ENCODE peak calls at places on chromosome 7, in ten cellular contexts. J is heart right ventricle, U is testis, H is HCT116, R is heart left ventricle, W is spleen, I is aorta, N is tibial nerve, B is HAP-1, D is brain microvascular endothelial cell. O is an unnamed sample.

GRCh38 chr7:106284516-106285050 is at the start of gene NAMPT:
- DNase-seq in U (peak; percentile 41), D (no peak), H (no peak), J (peak; percentile 48), B (peak; percentile 30), R (peak; percentile 53), I (peak; percentile 87), N (peak; percentile 20), W (no peak), O (peak; percentile 86)

GRCh38 chr7:127726481-127726880 is 74.5 kb downstream of the SND1 start:
- DNase-seq in W (no peak), J (no peak), H (no peak), D (no peak), N (no peak), U (no peak), I (no peak), B (no peak), R (no peak), O (no peak)

GRCh38 chr7:92446869-92447238 is 428 bp upstream of the GATAD1 start:
- DNase-seq in J (no peak), D (no peak), N (no peak), B (no peak), U (peak; percentile 20), W (peak; percentile 81), R (no peak), I (no peak), H (no peak), O (no peak)

GRCh38 chr7:104982308-104982755 is 31.7 kb upstream of the KMT2E start:
- DNase-seq in R (no peak), B (no peak), N (no peak), I (no peak), J (no peak), U (no peak), W (no peak), D (no peak), H (no peak), O (no peak)

GRCh38 chr7:69537691-69538090 is 60.6 kb upstream of the AUTS2 start:
- DNase-seq in R (no peak), J (no peak), I (no peak), U (no peak), D (no peak), H (no peak), W (no peak), N (no peak), B (no peak), O (no peak)

GRCh38 chr7:130721486-130722277 is 12.3 kb downstream of the KLF14 start:
- DNase-seq in W (peak; percentile 76), U (peak; percentile 90), N (peak; percentile 24), R (peak; percentile 83), B (no peak), I (peak; percentile 85), J (peak; percentile 82), H (peak; percentile 70), D (peak; percentile 85), O (peak; percentile 40)

GRCh38 chr7:130141161-130141857 is 63.9 kb downstream of the TMEM209 start:
- DNase-seq in U (peak; percentile 72), N (peak; percentile 58), D (peak; percentile 69), R (peak; percentile 71), H (no peak), W (peak; percentile 92), B (no peak), I (peak; percentile 88), J (peak; percentile 71), O (peak; percentile 95)

GRCh38 chr7:90958669-90959068 is 305.6 kb upstream of the FZD1 start:
- DNase-seq in U (no peak), R (no peak), I (no peak), N (no peak), J (peak; percentile 13), W (no peak), H (no peak), D (peak; percentile 40), B (no peak), O (no peak)

GRCh38 chr7:154857240-154857639 is 145.7 kb downstream of the PAXIP1 start:
- DNase-seq in J (no peak), B (no peak), W (no peak), R (no peak), I (no peak), N (no peak), U (no peak), H (no peak), D (no peak), O (no peak)

GRCh38 chr7:30817060-30817770 is 46.0 kb downstream of the MINDY4 start:
- DNase-seq in D (no peak), J (no peak), W (no peak), H (no peak), N (no peak), B (no peak), I (no peak), R (no peak), U (no peak), O (peak; percentile 53)

GRCh38 chr7:68321776-68322496 is 1276.3 kb upstream of the AUTS2 start:
- DNase-seq in J (peak; percentile 5), D (no peak), H (no peak), I (no peak), W (no peak), R (peak; percentile 25), U (peak; percentile 50), N (no peak), B (no peak), O (no peak)

GRCh38 chr7:99406557-99406956 is 1.8 kb downstream of the PDAP1 start:
- DNase-seq in N (no peak), D (no peak), H (no peak), J (no peak), U (no peak), R (no peak), I (no peak), B (no peak), W (no peak), O (no peak)
- H3K36me3 ChIP-seq in N (no peaks in the 10 kb centered on the region), D (peaks cover 42% of the 10 kb centered on the region), H (peaks cover 15% of the 10 kb centered on the region), J (peaks cover 47% of the 10 kb centered on the region), U (no peaks in the 10 kb centered on the region), R (peaks cover 49% of the 10 kb centered on the region), I (peaks cover 3% of the 10 kb centered on the region), B (peaks cover 47% of the 10 kb centered on the region), W (peaks cover 55% of the 10 kb centered on the region), O (peaks cover 30% of the 10 kb centered on the region)

DNA sequence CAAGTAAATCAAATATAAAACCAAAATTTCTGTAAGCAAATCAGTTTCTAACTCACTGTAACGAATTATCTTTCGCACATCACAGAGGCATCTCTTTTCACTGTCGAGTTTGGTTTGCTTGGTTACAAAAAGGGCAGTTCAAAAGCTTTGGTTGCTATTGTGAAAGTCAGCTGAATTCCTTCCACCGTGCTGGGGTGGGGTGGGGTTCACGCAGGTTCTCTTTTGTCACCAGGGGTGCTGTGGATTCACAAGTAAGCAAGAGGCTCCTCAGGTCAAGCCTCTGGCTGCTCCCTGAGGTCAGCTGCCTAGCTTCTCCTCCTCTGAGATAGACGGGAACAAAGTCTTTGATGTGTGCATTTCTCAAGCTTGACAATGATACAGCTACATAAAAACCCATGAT is 47.7 kb downstream of the EGFR start:
- DNase-seq in W (no peak), R (no peak), N (no peak), D (peak; percentile 65), U (no peak), J (no peak), H (no peak), B (no peak), I (no peak), O (peak; percentile 37)
- H3K4me3 ChIP-seq in W (no peak overlapping the region), R (no peak overlapping the region), N (no peak overlapping the region), D (no peak overlapping the region), U (no peak overlapping the region), J (no peak overlapping the region), H (no peak overlapping the region), B (no peak overlapping the region), I (no peak overlapping the region), O (no peak overlapping the region)

GRCh38 chr7:28855538-28856217 is 102.5 kb downstream of the TRIL start:
- DNase-seq in D (peak; percentile 96), U (no peak), B (no peak), W (no peak), N (no peak), I (no peak), R (no peak), H (peak; percentile 92), J (no peak), O (no peak)

GRCh38 chr7:28856656-28857055 is 101.5 kb downstream of the TRIL start:
- DNase-seq in H (no peak), I (no peak), B (no peak), J (no peak), W (no peak), U (no peak), D (no peak), N (no peak), R (no peak), O (no peak)

GRCh38 chr7:28853834-28854749 is 104.0 kb downstream of the TRIL start:
- DNase-seq in B (peak; percentile 60), H (peak; percentile 63), R (peak; percentile 83), N (peak; percentile 65), D (peak; percentile 66), W (peak; percentile 96), I (peak; percentile 94), U (peak; percentile 89), J (peak; percentile 73), O (peak; percentile 93)

GRCh38 chr7:28854750-28855074 is 103.4 kb downstream of the TRIL start:
- DNase-seq in J (no peak), D (no peak), U (no peak), I (no peak), W (no peak), B (no peak), R (no peak), N (no peak), H (no peak), O (no peak)

GRCh38 chr7:28853150-28853549 is 105.0 kb downstream of the TRIL start:
- DNase-seq in R (no peak), W (no peak), J (no peak), B (no peak), H (no peak), I (no peak), D (no peak), U (no peak), N (no peak), O (no peak)
- H3K27me3 ChIP-seq in R (peaks cover 8% of the 10 kb centered on the region), W (peaks cover 36% of the 10 kb centered on the region), J (peaks cover 16% of the 10 kb centered on the region), B (peaks cover 51% of the 10 kb centered on the region), H (peaks cover 21% of the 10 kb centered on the region), I (no peaks in the 10 kb centered on the region), D (no peaks in the 10 kb centered on the region), U (no peaks in the 10 kb centered on the region), N (no peaks in the 10 kb centered on the region), O (peaks cover 11% of the 10 kb centered on the region)

GRCh38 chr7:151141281-151141854 is 26.1 kb downstream of the GBX1 start:
- DNase-seq in J (no peak), W (no peak), N (no peak), H (no peak), D (no peak), R (no peak), U (peak; percentile 9), B (no peak), I (peak; percentile 39), O (no peak)
- H3K36me3 ChIP-seq in J (peaks cover 58% of the 10 kb centered on the region), W (peaks cover 91% of the 10 kb centered on the region), N (no peaks in the 10 kb centered on the region), H (peaks cover 17% of the 10 kb centered on the region), D (peaks cover 29% of the 10 kb centered on the region), R (peaks cover 75% of the 10 kb centered on the region), U (no peaks in the 10 kb centered on the region), B (peaks cover 42% of the 10 kb centered on the region), I (no peaks in the 10 kb centered on the region), O (no peaks in the 10 kb centered on the region)